ENCODE peak calls at places on chromosome 21, in eight cellular contexts. T is adrenal gland, E is AG04449, D is neural progenitor cell, P is BE2C, C is fibroblast of pulmonary artery, L is heart right ventricle, O is dorsolateral prefrontal cortex. V is an unnamed sample.

GRCh38 chr21:46111857-46112730 is 14.2 kb downstream of the COL6A2 start:
- DNase-seq in T (peak; percentile 13), D (no peak), O (peak; percentile 25), P (peak; percentile 7), L (peak; percentile 4), C (no peak), E (no peak), V (peak; percentile 7)

GRCh38 chr21:45508607-45509565 is 33.4 kb downstream of the SLC19A1 start:
- DNase-seq in L (no peak), P (peak; percentile 24), D (peak; percentile 20), C (no peak), O (peak; percentile 38), T (no peak), E (no peak), V (no peak)

GRCh38 chr21:34846214-34846575 is 177.4 kb downstream of the CLIC6 start:
- DNase-seq in C (no peak), O (no peak), P (no peak), T (no peak), D (no peak), E (no peak), L (no peak), V (no peak)

GRCh38 chr21:37675202-37675801 is 241.0 kb downstream of the KCNJ6 start:
- DNase-seq in P (peak; percentile 75), E (no peak), L (peak; percentile 48), T (peak; percentile 35), D (peak; percentile 84), C (peak; percentile 59), O (peak; percentile 66), V (peak; percentile 34)

GRCh38 chr21:17352937-17353655 is 159.7 kb upstream of the CXADR start:
- DNase-seq in L (no peak), E (no peak), P (peak; percentile 38), D (no peak), O (no peak), C (no peak), T (no peak), V (no peak)

GRCh38 chr21:17793675-17794123 is 25.5 kb downstream of the C21orf91 start:
- DNase-seq in L (no peak), D (no peak), C (no peak), E (peak; percentile 2), O (no peak), P (peak; percentile 33), T (no peak), V (no peak)

GRCh38 chr21:35348686-35349085 is 299.6 kb upstream of the RUNX1 start:
- DNase-seq in P (no peak), E (no peak), L (no peak), T (no peak), O (no peak), D (no peak), C (no peak), V (no peak)

GRCh38 chr21:45115141-45115540 is 40.8 kb downstream of the ADARB1 start:
- DNase-seq in D (no peak), C (no peak), P (no peak), L (no peak), O (no peak), T (no peak), E (no peak), V (no peak)

GRCh38 chr21:39676054-39676771 is 63.5 kb downstream of the B3GALT5 start:
- DNase-seq in C (peak; percentile 16), E (no peak), P (peak; percentile 59), D (peak; percentile 32), O (no peak), T (no peak), L (peak; percentile 41), V (no peak)

GRCh38 chr21:45037986-45038385 is 36.4 kb upstream of the ADARB1 start:
- DNase-seq in L (no peak), P (no peak), T (no peak), O (no peak), C (no peak), D (no peak), E (no peak), V (no peak)

GRCh38 chr21:46097826-46098286 is at the start of gene COL6A2:
- DNase-seq in D (peak; percentile 84), P (peak; percentile 71), C (peak; percentile 63), T (peak; percentile 11), O (no peak), E (no peak), L (peak; percentile 64), V (peak; percentile 35)

GRCh38 chr21:38948377-38948776 is 142.6 kb downstream of the ETS2 start:
- DNase-seq in O (no peak), C (no peak), T (no peak), D (no peak), P (no peak), E (no peak), L (no peak), V (no peak)

GRCh38 chr21:26055010-26055409 is 115.6 kb downstream of the APP start:
- DNase-seq in D (no peak), C (no peak), E (no peak), P (no peak), O (no peak), T (no peak), L (no peak), V (no peak)

GRCh38 chr21:21165063-21165645 is 166.9 kb downstream of the NCAM2 start:
- DNase-seq in D (no peak), L (peak; percentile 17), O (no peak), P (peak; percentile 51), C (peak; percentile 83), T (no peak), E (peak; percentile 92), V (no peak)

GRCh38 chr21:45836694-45837670 is 144.6 kb upstream of the COL6A1 start:
- DNase-seq in E (no peak), O (no peak), P (no peak), C (no peak), D (peak; percentile 25), L (no peak), T (no peak), V (no peak)

DNA sequence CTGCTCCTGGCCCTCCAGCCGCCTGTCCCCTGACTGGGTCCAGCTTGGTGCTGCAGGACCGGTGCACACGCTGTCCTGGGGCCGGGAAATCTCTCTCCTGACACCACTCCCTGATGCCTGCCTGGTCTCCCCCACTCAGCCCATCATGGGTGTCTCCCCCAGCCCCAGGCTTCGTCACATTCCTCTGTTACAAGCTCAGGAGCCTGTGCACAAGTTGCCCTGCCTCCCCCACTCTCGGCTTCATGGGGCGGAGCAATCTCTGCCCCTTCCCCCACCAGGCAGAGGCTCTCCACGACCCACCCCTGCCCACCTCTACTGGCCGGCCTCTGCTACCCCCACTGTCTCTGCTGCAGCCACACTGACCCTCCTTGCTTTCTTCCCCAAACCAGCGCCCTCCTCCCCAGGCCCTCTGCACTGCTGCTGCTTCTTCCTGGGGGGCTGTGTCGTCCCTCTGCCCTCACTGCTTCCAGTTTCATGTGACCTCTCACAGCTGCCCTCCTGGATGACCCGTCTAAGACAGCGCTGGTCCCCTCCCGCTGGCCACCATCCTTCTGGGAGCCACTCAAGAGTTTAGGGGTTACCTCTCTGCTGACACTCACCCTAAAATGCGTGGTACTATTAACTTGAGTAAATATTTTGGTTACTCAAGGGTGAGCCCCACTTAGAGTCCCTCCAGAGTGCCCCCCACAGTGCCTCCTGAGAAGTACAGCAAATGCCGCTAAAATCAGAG is 5.7 kb upstream of the RIPK4 start:
- DNase-seq in L (no peak), D (peak; percentile 49), E (no peak), P (no peak), O (no peak), T (no peak), C (no peak), V (no peak)
- TF ChIP-seq CTCF in L (no peak), D (peak; percentile 15), E (no peak), P (no peak), O (no peak), T (no peak), C (no peak), V (no peak)

GRCh38 chr21:14684071-14684470 is 138.0 kb upstream of the SAMSN1 start:
- DNase-seq in P (no peak), C (no peak), D (no peak), E (no peak), L (no peak), T (no peak), O (no peak), V (no peak)
- TF ChIP-seq CTCF in P (no peak), C (no peak), D (no peak), E (no peak), L (no peak), T (no peak), O (no peak), V (no peak)

GRCh38 chr21:36518883-36519492 is 39.1 kb upstream of the CLDN14 start:
- DNase-seq in L (no peak), D (no peak), C (no peak), E (no peak), T (no peak), P (no peak), O (no peak), V (no peak)
- TF ChIP-seq CTCF in L (no peak), D (no peak), C (no peak), E (no peak), T (no peak), P (no peak), O (no peak), V (no peak)

GRCh38 chr21:43731476-43731875 is 12.5 kb downstream of the PDXK start:
- DNase-seq in L (no peak), C (no peak), P (no peak), T (no peak), D (no peak), E (no peak), O (no peak), V (no peak)

GRCh38 chr21:43728467-43729390 is 9.8 kb downstream of the PDXK start:
- DNase-seq in O (peak; percentile 94), T (peak; percentile 99), E (peak; percentile 93), C (peak; percentile 99), D (peak; percentile 87), P (peak; percentile 97), L (peak; percentile 95), V (peak; percentile 69)

GRCh38 chr21:43723648-43724047 is 4.7 kb downstream of the PDXK start:
- DNase-seq in P (no peak), O (no peak), L (no peak), D (no peak), C (no peak), T (no peak), E (no peak), V (no peak)

GRCh38 chr21:43726686-43727570 is 8.0 kb downstream of the PDXK start:
- DNase-seq in O (no peak), P (no peak), E (no peak), C (no peak), L (no peak), D (no peak), T (peak; percentile 90), V (no peak)

DNA sequence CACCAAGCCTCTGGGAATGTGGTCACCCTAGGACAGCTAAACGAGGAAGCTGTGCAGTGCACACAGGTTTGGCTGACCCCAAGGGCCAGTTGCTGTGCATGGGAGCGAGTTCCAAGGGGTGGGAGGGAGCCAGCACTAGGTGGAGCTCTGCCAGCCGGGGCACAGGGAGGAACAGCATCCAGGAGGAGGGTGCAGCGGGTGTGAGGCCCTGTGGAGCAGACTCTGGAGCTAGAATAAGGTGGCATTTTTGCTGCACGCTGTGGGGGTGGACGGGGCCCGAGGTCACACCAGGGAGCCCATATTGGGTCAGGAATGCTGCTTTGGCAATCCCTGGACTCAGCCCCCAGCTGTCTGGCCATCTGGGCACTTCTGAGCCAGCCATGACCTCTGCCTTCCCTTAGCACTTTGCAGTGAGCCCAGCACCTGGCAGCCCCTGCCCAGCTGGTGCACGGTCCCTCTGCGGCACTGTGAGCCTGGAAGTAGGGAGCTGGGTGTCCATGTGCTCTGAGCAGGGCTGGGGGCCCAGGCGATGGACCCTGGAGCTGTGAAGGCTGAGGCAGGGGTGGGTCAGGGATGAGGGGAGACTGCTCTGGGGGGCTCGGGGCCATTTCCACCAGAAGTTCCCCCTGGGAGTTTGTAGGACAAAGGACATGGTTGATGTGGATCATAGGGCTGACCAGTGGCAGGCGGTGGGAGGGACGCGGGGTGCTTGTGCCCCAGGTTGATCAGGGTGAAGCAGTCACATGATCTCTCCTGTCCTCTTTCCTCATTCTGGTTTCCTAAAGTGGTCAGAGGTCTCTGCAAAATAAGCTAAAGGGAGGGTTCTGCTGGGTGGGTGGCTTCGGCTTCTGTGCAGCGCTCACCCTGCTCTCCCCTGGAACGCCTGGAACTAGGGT is 8.9 kb downstream of the PDXK start:
- DNase-seq in O (no peak), L (no peak), P (no peak), C (no peak), T (peak; percentile 86), E (no peak), D (no peak), V (no peak)
- TF ChIP-seq CTCF in O (no peak), L (no peak), P (peak; percentile 14), C (no peak), T (no peak), E (no peak), D (peak; percentile 10), V (no peak)

V was measured in activated B cell treated with CpG ODN at 0.5 μM for 24 hours.